ENCODE peak calls at places on chromosome X, in five cellular contexts. T is fibroblast of mammary gland, S is omental fat pad, O is astrocyte of the spinal cord, J is AG09319. R is an unnamed sample.

GRCh38 chrX:103608305-103608963 is 671 bp downstream of the TCEAL3 start:
- DNase-seq in T (no peak), S (no peak), O (no peak), J (no peak), R (no peak)

GRCh38 chrX:20374866-20375530 is 108.3 kb upstream of the RPS6KA3 start:
- DNase-seq in T (peak), S (no peak), O (no peak), J (no peak), R (no peak)

GRCh38 chrX:130435937-130436336 is 34.1 kb downstream of the RBMX2 start:
- DNase-seq in T (no peak), S (no peak), O (no peak), J (no peak), R (no peak)

GRCh38 chrX:20218809-20219505 is 47.8 kb downstream of the RPS6KA3 start:
- DNase-seq in T (no peak), S (no peak), O (no peak), J (no peak), R (no peak)

GRCh38 chrX:53072418-53073114 is 9.6 kb upstream of the TSPYL2 start:
- DNase-seq in T (no peak), S (no peak), O (no peak), J (no peak), R (no peak)

GRCh38 chrX:30282527-30282926 is 26.7 kb downstream of the NR0B1 start:
- DNase-seq in T (peak), S (no peak), O (no peak), J (no peak), R (no peak)

GRCh38 chrX:129738466-129739308 is at the start of gene XPNPEP2:
- DNase-seq in T (peak), S (no peak), O (no peak), J (no peak), R (no peak)

GRCh38 chrX:34119122-34119521 is 13.0 kb downstream of the FAM47A start:
- DNase-seq in T (no peak), S (no peak), O (no peak), J (no peak), R (no peak)

GRCh38 chrX:123927845-123928244 is 33.7 kb upstream of the STAG2 start:
- DNase-seq in T (no peak), S (no peak), O (no peak), J (no peak), R (no peak)

GRCh38 chrX:120653000-120653399 is 23.1 kb upstream of the C1GALT1C1 start:
- DNase-seq in T (no peak), S (no peak), O (no peak), J (no peak), R (no peak)

GRCh38 chrX:99914676-99915075 is 495.4 kb downstream of the PCDH19 start:
- DNase-seq in T (no peak), S (no peak), O (no peak), J (no peak), R (no peak)

GRCh38 chrX:42678133-42678532 is 99.8 kb downstream of the PPP1R2C start:
- DNase-seq in T (peak), S (no peak), O (no peak), J (no peak), R (no peak)

GRCh38 chrX:18884916-18885315 is 99.0 kb downstream of the PHKA2 start:
- DNase-seq in T (no peak), S (no peak), O (no peak), J (no peak), R (no peak)

GRCh38 chrX:115940348-115940747 is 230.2 kb upstream of the AGTR2 start:
- DNase-seq in T (no peak), S (no peak), O (no peak), J (no peak), R (no peak)

GRCh38 chrX:10415704-10416001 is 204.7 kb downstream of the MID1 start:
- DNase-seq in T (peak), S (no peak), O (peak), J (no peak), R (no peak)
- TF ChIP-seq CTCF in T (no peak), S (no peak), O (no peak), J (no peak), R (no peak)

GRCh38 chrX:106208154-106208553 is 40.0 kb downstream of the PWWP3B start:
- DNase-seq in T (no peak), S (no peak), O (no peak), J (no peak), R (no peak)
- TF ChIP-seq CTCF in T (no peak), S (no peak), O (no peak), J (no peak), R (no peak)

GRCh38 chrX:65582450-65583082 is 48.0 kb upstream of the LAS1L start:
- DNase-seq in T (no peak), S (no peak), O (no peak), J (no peak), R (no peak)

GRCh38 chrX:65586491-65586890 is 51.9 kb upstream of the LAS1L start:
- DNase-seq in T (peak), S (no peak), O (peak), J (no peak), R (no peak)

GRCh38 chrX:65576160-65576559 is 41.6 kb upstream of the LAS1L start:
- DNase-seq in T (no peak), S (no peak), O (no peak), J (no peak), R (no peak)

GRCh38 chrX:65578346-65578745 is 43.8 kb upstream of the LAS1L start:
- DNase-seq in T (no peak), S (no peak), O (no peak), J (no peak), R (no peak)

DNA sequence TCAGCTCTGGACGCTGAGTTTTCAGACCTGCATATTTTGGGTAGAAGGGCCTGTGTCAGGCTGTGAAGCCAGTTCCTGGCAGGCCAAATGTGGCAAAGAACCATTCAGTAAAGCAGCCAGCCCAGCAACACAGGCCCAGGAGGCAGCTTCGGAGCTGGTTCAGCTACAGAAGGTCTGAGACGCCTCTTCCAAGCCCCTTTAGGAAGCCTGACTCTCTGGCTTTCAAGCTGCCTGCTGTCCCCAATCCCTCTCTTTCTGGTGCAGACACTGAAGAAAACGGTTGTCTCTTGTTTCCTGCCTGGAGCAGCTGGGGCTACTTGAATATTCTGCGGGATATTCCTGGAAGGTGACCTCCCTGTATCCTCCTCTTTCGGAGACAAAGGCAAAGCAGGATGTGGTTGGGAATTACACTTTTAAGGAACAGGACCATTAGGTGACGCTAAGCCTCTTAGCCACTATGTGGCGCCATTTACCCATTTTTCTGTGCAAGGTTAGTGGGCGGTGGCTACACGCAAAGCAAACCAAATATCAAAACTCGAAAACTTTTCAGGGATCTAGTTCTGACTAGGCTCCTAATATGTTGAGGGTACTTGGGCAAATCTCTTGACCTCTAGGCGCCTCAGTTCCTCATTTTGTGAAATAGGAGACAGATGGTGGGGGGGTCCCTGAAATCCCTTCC is 47.2 kb upstream of the LAS1L start:
- DNase-seq in T (peak), S (peak), O (peak), J (no peak), R (no peak)
- TF ChIP-seq CTCF in T (peak), S (no peak), O (peak), J (peak), R (peak)

DNA sequence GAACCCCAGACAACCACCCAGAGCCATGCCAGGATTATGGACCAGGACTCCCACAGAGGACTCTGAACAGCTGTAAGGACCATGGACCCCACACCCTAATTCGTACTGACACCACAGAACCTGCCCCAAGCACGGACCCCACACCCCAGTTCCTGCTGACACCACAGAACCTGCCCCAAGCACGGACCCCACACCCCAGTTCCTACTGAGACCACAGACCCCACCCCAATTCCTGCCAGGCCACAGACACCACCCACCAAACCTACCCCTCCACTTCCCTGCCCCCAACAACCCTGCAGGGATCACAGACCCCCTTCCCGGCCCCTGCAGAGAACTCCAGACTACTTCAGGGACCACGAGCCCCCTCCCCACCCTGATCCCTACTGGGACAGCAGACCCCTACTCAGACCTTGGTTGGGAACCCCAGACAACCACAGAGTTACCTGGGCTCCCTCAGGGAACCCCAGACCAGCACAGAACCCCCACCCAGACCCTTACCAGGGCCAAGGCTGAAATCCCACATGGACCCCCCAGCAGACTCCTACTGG is 1.4 kb upstream of the DHRSX start:
- DNase-seq in T (no peak), S (no peak), O (no peak), J (no peak), R (no peak)
- TF ChIP-seq CTCF in T (no peak), S (no peak), O (no peak), J (no peak), R (no peak)

GRCh38 chrX:128518508-128518907 is 466.3 kb upstream of the ACTRT1 start:
- DNase-seq in T (peak), S (no peak), O (peak), J (no peak), R (no peak)
- TF ChIP-seq CTCF in T (peak), S (no peak), O (peak), J (no peak), R (no peak)

DNA sequence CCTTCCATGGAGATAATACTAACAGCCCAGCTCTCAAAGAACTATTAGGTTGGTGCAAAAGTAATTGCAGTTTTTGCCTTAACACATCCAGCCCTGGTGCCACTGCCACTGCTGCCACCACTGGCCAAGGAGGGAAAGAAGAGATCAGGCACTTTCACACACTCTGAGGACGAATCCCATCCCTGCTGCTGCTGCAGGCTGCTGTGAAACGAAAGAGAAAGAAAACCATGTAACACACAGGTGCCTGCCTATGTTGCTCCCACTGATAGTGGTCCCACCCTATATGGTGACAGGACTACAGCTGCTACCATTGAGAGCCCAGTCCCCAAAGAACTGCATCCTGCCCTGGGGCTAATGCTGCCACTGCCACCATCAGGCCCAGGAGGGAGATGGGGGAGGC is 35.1 kb downstream of the TMLHE start:
- DNase-seq in T (no peak), S (no peak), O (no peak), J (no peak), R (no peak)
- TF ChIP-seq CTCF in T (no peak), S (no peak), O (no peak), J (no peak), R (no peak)

GRCh38 chrX:66408507-66408906 is 230.4 kb downstream of the EDA2R start:
- DNase-seq in T (no peak), S (no peak), O (no peak), J (no peak), R (no peak)
- TF ChIP-seq CTCF in T (no peak), S (no peak), O (no peak), J (no peak), R (no peak)

GRCh38 chrX:153052534-153052933 is 3.7 kb upstream of the PNMA3 start:
- DNase-seq in T (no peak), S (no peak), O (no peak), J (no peak), R (no peak)
- TF ChIP-seq CTCF in T (no peak), S (no peak), O (peak), J (no peak), R (peak)

DNA sequence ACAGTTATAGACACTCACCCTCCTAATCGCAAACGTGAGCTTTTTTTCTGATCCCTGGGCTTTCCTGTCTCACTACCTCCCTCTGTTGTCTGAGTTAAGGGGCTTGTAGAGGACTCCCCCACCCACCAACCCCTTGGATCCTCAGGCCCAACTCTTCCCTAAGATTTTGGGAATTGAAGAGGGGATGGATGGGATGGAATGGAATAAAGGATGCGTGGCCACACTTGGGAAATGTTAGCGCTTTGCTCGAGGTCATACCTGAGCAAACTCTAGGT is 1.5 kb downstream of the CNKSR2 start:
- DNase-seq in T (no peak), S (no peak), O (no peak), J (no peak), R (no peak)
- TF ChIP-seq CTCF in T (no peak), S (no peak), O (no peak), J (no peak), R (no peak)

GRCh38 chrX:107448625-107449468 is 605 bp upstream of the FRMPD3 start:
- DNase-seq in T (no peak), S (no peak), O (no peak), J (no peak), R (no peak)
- TF ChIP-seq CTCF in T (no peak), S (no peak), O (no peak), J (peak), R (no peak)

R was measured in mesothelial cell of epicardium.